ENCODE peak calls at places on chromosomes 6 and 20, in four cellular contexts. Y is Peyer's patch; A is effector memory CD4-positive, alpha-beta T cell; G is NCI-H1417. R is an unnamed sample.

GRCh38 chr6:135601857-135602256 is 104.3 kb upstream of the AHI1 start:
- DNase-seq in Y (no peak), A (no peak), G (no peak), R (no peak)

GRCh38 chr20:2109425-2110210 is 8.0 kb downstream of the STK35 start:
- DNase-seq in Y (no peak), A (no peak), G (peak), R (peak)

GRCh38 chr6:26322645-26323482 is 42.1 kb upstream of the BTN3A2 start:
- DNase-seq in Y (no peak), A (no peak), G (peak), R (peak)

GRCh38 chr20:34989118-34989517 is 33.5 kb downstream of the MYH7B start:
- DNase-seq in Y (no peak), A (no peak), G (no peak), R (no peak)

GRCh38 chr6:24719125-24719931 is at the start of gene C6orf62:
- DNase-seq in Y (peak), A (peak), G (peak), R (peak)

GRCh38 chr6:97176468-97176867 is 106.5 kb downstream of the MMS22L start:
- DNase-seq in Y (no peak), A (no peak), G (no peak), R (no peak)

GRCh38 chr20:56808732-56809131 is 179.6 kb downstream of the TFAP2C start:
- DNase-seq in Y (no peak), A (no peak), G (no peak), R (no peak)

GRCh38 chr20:49505518-49505917 is 23.1 kb upstream of the KCNB1 start:
- DNase-seq in Y (no peak), A (no peak), G (peak), R (peak)

GRCh38 chr6:125612400-125612846 is 137.0 kb upstream of the HEY2 start:
- DNase-seq in Y (no peak), A (no peak), G (peak), R (no peak)

GRCh38 chr20:48098099-48098498 is 312.8 kb upstream of the SULF2 start:
- DNase-seq in Y (no peak), A (no peak), G (no peak), R (no peak)

GRCh38 chr6:35294308-35294945 is 3.2 kb upstream of the DEF6 start:
- DNase-seq in Y (no peak), A (peak), G (peak), R (peak)